ENCODE peak calls at places on chromosomes 13 and 19, in nine cellular contexts. E is body of pancreas; S is HL-60; U is fibroblast of the aortic adventitia; L is heart right ventricle; Y is ascending aorta; O is CD8-positive, alpha-beta T cell; P is A549; B is hepatocyte. G is an unnamed sample.

GRCh38 chr13:19597523-19597922 is 35.9 kb upstream of the MPHOSPH8 start:
- DNase-seq in O (no peak), Y (no peak), P (peak; percentile 25), S (no peak), U (peak; percentile 38), L (no peak), E (no peak), B (no peak), G (no peak)

GRCh38 chr19:17394891-17395415 is 957 bp upstream of the CCDC194 start:
- DNase-seq in Y (no peak), S (peak; percentile 81), E (no peak), B (no peak), L (peak; percentile 66), P (peak; percentile 66), O (peak; percentile 50), U (no peak), G (no peak)

GRCh38 chr13:110157718-110158117 is 149.2 kb downstream of the COL4A1 start:
- DNase-seq in O (no peak), P (no peak), B (no peak), Y (no peak), L (no peak), E (peak; percentile 27), U (no peak), S (peak; percentile 48), G (no peak)

GRCh38 chr13:108322206-108322824 is 52.8 kb downstream of the TNFSF13B start:
- DNase-seq in L (no peak), S (peak; percentile 49), O (no peak), U (peak; percentile 62), Y (no peak), P (peak; percentile 27), B (peak; percentile 69), E (no peak), G (no peak)

GRCh38 chr19:2691951-2692350 is 10.5 kb downstream of the GNG7 start:
- DNase-seq in S (no peak), O (no peak), L (no peak), Y (no peak), B (no peak), E (no peak), U (no peak), P (no peak), G (no peak)

GRCh38 chr19:44883962-44884361 is 7.1 kb upstream of the TOMM40 start:
- DNase-seq in S (no peak), U (no peak), B (no peak), O (no peak), L (no peak), Y (no peak), E (no peak), P (no peak), G (no peak)

GRCh38 chr13:71242191-71242590 is 624.8 kb downstream of the DACH1 start:
- DNase-seq in S (no peak), B (no peak), Y (no peak), E (no peak), U (no peak), P (no peak), O (no peak), L (no peak), G (no peak)

GRCh38 chr13:72463561-72463960 is 263.9 kb downstream of the MZT1 start:
- DNase-seq in Y (no peak), E (no peak), P (no peak), S (no peak), L (no peak), B (peak; percentile 43), O (no peak), U (peak; percentile 16), G (no peak)

GRCh38 chr19:18507727-18508440 is 14.0 kb downstream of the ELL start:
- DNase-seq in P (no peak), L (peak; percentile 53), O (no peak), B (no peak), U (peak; percentile 53), S (no peak), E (no peak), Y (no peak), G (no peak)

GRCh38 chr19:403221-404036 is 5.5 kb downstream of the C2CD4C start:
- DNase-seq in L (no peak), O (no peak), P (peak; percentile 16), E (no peak), B (no peak), Y (no peak), U (no peak), S (no peak), G (no peak)

GRCh38 chr19:7901337-7901736 is 2.3 kb upstream of the MAP2K7 start:
- DNase-seq in S (no peak), P (no peak), B (no peak), E (no peak), L (no peak), O (no peak), Y (no peak), U (no peak), G (no peak)

GRCh38 chr19:7902796-7903243 is 857 bp upstream of the MAP2K7 start:
- DNase-seq in S (no peak), Y (no peak), B (no peak), O (no peak), L (no peak), P (no peak), E (no peak), U (no peak), G (no peak)

GRCh38 chr19:7905298-7905697 is 1.6 kb downstream of the MAP2K7 start:
- DNase-seq in U (no peak), P (no peak), S (no peak), Y (no peak), L (no peak), O (no peak), E (no peak), B (no peak), G (no peak)

GRCh38 chr19:7904074-7905020 is 670 bp downstream of the MAP2K7 start:
- DNase-seq in O (peak; percentile 91), E (peak; percentile 50), B (peak; percentile 75), L (no peak), P (no peak), Y (no peak), S (peak; percentile 28), U (no peak), G (no peak)

GRCh38 chr19:7903244-7904073 is at the start of gene MAP2K7:
- DNase-seq in E (peak; percentile 100), O (peak; percentile 99), P (peak; percentile 98), Y (peak; percentile 97), U (peak; percentile 99), B (peak; percentile 100), S (peak; percentile 100), L (peak; percentile 100), G (peak; percentile 100)
- TF ChIP-seq CTCF in E (peak; percentile 11), O (peak; percentile 59), P (peak; percentile 58), Y (peak; percentile 55), U (peak; percentile 49), B (peak; percentile 85), S (peak; percentile 65), L (peak; percentile 38), G (no peak)

GRCh38 chr19:55720214-55720746 is 17.9 kb downstream of the NLRP9 start:
- DNase-seq in E (no peak), L (no peak), P (no peak), Y (no peak), O (no peak), B (no peak), S (no peak), U (no peak), G (no peak)

GRCh38 chr19:55717251-55717650 is 21.0 kb downstream of the NLRP9 start:
- DNase-seq in U (no peak), E (no peak), S (no peak), Y (no peak), L (no peak), B (no peak), O (no peak), P (no peak), G (no peak)

GRCh38 chr19:55723491-55723890 is 14.7 kb downstream of the NLRP9 start:
- DNase-seq in E (no peak), U (no peak), S (no peak), P (no peak), L (no peak), B (no peak), O (no peak), Y (no peak), G (no peak)

GRCh38 chr19:55716531-55716930 is 21.7 kb downstream of the NLRP9 start:
- DNase-seq in B (no peak), O (no peak), P (no peak), L (no peak), Y (no peak), E (no peak), U (no peak), S (no peak), G (no peak)

DNA sequence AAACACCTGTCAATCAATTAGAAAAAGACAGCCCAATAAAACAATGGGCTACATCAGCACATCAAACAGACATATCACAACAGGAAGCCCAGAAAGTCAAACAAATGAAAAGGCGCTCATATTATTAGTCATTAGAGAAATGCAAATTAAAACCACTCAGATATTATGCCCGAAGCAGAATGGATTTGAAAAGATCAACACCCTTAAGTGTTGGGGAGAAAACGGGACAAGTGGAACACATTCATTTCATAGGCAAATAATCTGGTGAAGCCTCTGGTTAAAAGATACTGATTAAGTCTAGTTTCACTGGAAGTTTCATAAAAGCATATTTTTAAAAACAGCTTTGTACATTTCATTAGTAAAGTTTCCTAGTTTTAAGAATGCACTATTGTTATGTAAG is 17.4 kb downstream of the NLRP9 start:
- DNase-seq in U (no peak), S (no peak), L (no peak), B (no peak), Y (no peak), O (no peak), E (no peak), P (no peak), G (no peak)
- TF ChIP-seq CTCF in U (no peak), S (no peak), L (no peak), B (no peak), Y (no peak), O (no peak), E (no peak), P (no peak), G (no peak)

GRCh38 chr19:7665076-7665475 is 3.8 kb upstream of the RETN start:
- DNase-seq in B (no peak), E (no peak), P (no peak), O (no peak), U (peak; percentile 83), Y (no peak), L (no peak), S (no peak), G (no peak)
- TF ChIP-seq CTCF in B (no peak), E (no peak), P (no peak), O (no peak), U (no peak), Y (no peak), L (no peak), S (no peak), G (no peak)

DNA sequence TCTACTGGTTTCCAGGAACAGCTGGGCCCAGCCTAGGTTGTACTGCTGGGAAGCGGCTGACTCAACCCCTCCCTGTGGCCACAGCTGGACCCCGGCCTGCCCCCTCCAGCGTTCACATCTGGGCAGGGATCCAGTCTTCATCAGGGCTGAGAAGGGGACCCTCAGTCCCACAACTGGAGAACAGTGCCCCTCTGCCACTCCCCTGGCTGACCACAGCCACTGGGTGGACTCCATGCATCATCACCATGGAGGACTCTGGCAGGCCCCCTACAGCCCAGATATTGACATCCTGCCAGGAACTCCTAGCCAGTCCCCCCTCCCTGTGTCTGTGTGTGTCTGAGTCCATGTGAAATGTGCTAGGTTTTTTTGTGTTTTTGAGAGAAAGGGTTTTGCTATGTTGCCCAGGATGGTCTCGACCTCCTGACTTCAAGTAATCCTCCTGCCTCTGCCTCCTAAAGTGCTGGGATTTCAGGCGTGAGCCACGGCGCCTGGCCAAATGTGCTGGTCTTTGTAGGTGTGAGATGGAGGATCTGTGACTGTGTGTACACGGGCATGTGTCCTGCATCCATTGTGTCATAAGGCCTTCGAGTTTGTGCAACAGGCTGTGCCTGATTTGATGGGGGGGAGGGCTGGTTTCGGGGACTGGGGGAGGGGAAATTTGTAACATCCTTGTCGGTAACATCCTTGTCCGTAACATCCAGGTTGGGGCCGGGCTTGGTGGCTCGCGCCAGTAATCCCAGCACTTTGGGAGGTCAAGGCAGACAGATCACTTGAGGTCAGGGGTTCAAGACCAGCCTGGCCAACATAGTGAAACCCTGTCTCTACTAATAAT is 4.0 kb upstream of the HOOK2 start:
- DNase-seq in B (peak; percentile 82), Y (peak; percentile 43), L (peak; percentile 64), E (peak; percentile 36), O (no peak), S (no peak), U (peak; percentile 95), P (peak; percentile 62), G (peak; percentile 55)
- TF ChIP-seq CTCF in B (no peak), Y (no peak), L (no peak), E (no peak), O (no peak), S (no peak), U (no peak), P (no peak), G (no peak)

G was measured in mesothelial cell of epicardium.